ENCODE peak calls at places on chromosome 13, in seven cellular contexts. M is CD8-positive, alpha-beta T cell; Z is breast epithelium; Q is fibroblast of lung; V is tibial artery; B is AG10803; U is mucosa of descending colon. S is an unnamed sample.

GRCh38 chr13:66558511-66558910 is 671.6 kb downstream of the PCDH9 start:
- DNase-seq in M (no peak), Z (no peak), Q (peak; percentile 49), V (no peak), B (no peak), U (no peak), S (peak; percentile 15)

GRCh38 chr13:106390360-106390759 is 145.1 kb downstream of the EFNB2 start:
- DNase-seq in M (no peak), Z (no peak), Q (no peak), V (no peak), B (no peak), U (no peak), S (no peak)

GRCh38 chr13:99577934-99578917 is 77.0 kb downstream of the TM9SF2 start:
- DNase-seq in M (no peak), Z (no peak), Q (no peak), V (no peak), B (peak; percentile 11), U (no peak), S (no peak)

GRCh38 chr13:113977976-113978375 is 4.1 kb upstream of the C13orf46 start:
- DNase-seq in M (no peak), Z (no peak), Q (no peak), V (peak; percentile 51), B (no peak), U (peak; percentile 28), S (no peak)

GRCh38 chr13:110388141-110388943 is 81.3 kb downstream of the COL4A2 start:
- DNase-seq in M (no peak), Z (peak; percentile 50), Q (peak; percentile 87), V (peak; percentile 91), B (peak; percentile 87), U (peak; percentile 34), S (peak; percentile 69)

GRCh38 chr13:79829880-79830279 is 348.9 kb downstream of the NDFIP2 start:
- DNase-seq in M (no peak), Z (no peak), Q (no peak), V (no peak), B (no peak), U (no peak), S (no peak)

GRCh38 chr13:44092053-44092452 is 212.3 kb downstream of the LACC1 start:
- DNase-seq in M (no peak), Z (no peak), Q (no peak), V (no peak), B (no peak), U (no peak), S (no peak)

GRCh38 chr13:95734124-95734523 is 57.2 kb downstream of the DNAJC3 start:
- DNase-seq in M (no peak), Z (no peak), Q (no peak), V (no peak), B (no peak), U (no peak), S (no peak)

GRCh38 chr13:113291997-113292862 is 4.8 kb upstream of the LAMP1 start:
- DNase-seq in M (no peak), Z (no peak), Q (peak; percentile 22), V (no peak), B (peak; percentile 25), U (no peak), S (peak; percentile 73)

GRCh38 chr13:38662362-38662761 is 24.5 kb upstream of the FREM2 start:
- DNase-seq in M (no peak), Z (no peak), Q (peak; percentile 87), V (no peak), B (peak; percentile 46), U (no peak), S (no peak)

GRCh38 chr13:110470272-110471009 is 91.1 kb downstream of the RAB20 start:
- DNase-seq in M (no peak), Z (no peak), Q (no peak), V (no peak), B (no peak), U (no peak), S (no peak)

GRCh38 chr13:41648314-41648935 is 191.1 kb downstream of the RGCC start:
- DNase-seq in M (no peak), Z (no peak), Q (peak; percentile 86), V (no peak), B (peak; percentile 46), U (no peak), S (peak; percentile 68)

GRCh38 chr13:41652735-41653361 is 195.5 kb downstream of the RGCC start:
- DNase-seq in M (peak; percentile 25), Z (no peak), Q (peak; percentile 60), V (no peak), B (peak; percentile 78), U (no peak), S (peak; percentile 51)

GRCh38 chr13:41650706-41651105 is 193.4 kb downstream of the RGCC start:
- DNase-seq in M (no peak), Z (no peak), Q (no peak), V (no peak), B (no peak), U (no peak), S (no peak)

GRCh38 chr13:41651413-41652068 is 194.2 kb downstream of the RGCC start:
- DNase-seq in M (no peak), Z (no peak), Q (no peak), V (no peak), B (peak; percentile 46), U (no peak), S (no peak)

DNA sequence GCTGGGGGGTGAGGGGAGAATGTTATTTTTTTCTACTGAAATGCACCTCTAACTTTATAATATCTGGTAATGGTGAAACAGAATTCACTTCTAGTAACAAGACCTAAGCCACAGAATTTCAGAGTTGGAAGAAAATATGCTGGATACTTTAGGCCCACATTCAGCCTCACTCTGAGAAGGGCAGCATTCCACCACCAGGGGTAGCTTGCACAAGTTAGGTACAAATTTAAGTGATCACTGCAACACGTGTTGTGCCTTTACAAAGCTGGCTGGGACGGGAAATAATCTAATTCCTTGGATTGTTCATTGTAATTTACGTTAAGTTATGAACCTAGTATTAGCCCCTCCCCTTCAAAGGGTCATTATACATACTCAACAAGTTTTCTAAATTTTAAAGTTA is 192.3 kb downstream of the RGCC start:
- DNase-seq in M (no peak), Z (no peak), Q (peak; percentile 36), V (no peak), B (peak; percentile 33), U (no peak), S (peak; percentile 48)
- TF ChIP-seq CTCF in M (no peak), Z (no peak), Q (peak; percentile 16), V (peak; percentile 8), B (peak; percentile 48), U (no peak), S (peak; percentile 23)

DNA sequence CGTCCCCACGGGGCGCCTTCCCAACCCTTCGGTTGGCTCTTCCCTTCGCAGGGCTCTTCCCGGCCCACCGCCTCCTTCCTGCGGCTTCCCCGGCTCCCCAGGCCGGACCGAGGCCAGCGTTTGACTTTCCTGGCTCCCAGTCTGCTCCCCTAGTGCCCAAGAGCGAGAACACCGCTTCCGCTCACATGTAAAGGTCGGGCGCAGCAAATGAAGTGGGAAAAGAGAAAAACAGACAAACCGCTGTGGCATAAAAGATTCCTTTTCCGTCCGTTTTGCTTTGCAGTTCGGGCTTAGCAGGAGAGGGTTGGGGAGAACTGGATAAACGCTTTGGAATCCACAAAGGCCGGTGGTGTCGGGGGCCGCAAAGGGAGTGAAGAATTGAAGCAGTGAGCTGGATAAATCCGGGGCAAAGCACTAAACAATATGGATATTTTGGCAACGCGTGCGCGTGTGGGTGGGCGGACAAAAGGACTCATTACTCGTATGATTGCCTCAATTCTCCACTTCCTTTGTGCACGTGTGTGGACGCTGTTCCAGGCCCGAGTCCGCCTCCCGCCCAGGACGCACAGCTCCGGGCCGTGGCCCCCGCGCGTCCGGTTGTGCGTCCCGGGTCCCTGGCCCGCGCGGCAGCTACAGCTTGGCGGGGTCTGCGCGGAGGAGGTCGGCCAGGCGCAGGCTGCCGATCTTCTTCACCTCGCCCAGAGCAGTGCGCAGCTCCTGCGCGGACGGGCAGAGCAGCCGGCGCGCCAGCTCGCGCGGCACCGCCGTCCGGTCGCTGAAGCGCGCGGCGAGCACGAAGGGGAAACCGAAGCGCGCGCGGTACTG is 8.6 kb upstream of the CDX2 start:
- DNase-seq in M (no peak), Z (no peak), Q (no peak), V (peak; percentile 20), B (no peak), U (no peak), S (no peak)
- H3K4me3 ChIP-seq in M (no peak overlapping the region), Z (no peak overlapping the region), Q (no peak overlapping the region), V (peak overlapping the region; percentile 6), B (no peak overlapping the region), U (peak overlapping the region; percentile 47), S (no peak overlapping the region)

GRCh38 chr13:24272452-24273161 is 36.8 kb upstream of the C1QTNF9 start:
- DNase-seq in M (no peak), Z (no peak), Q (peak; percentile 12), V (no peak), B (no peak), U (no peak), S (no peak)

GRCh38 chr13:24271231-24271610 is 38.2 kb upstream of the C1QTNF9 start:
- DNase-seq in M (no peak), Z (no peak), Q (no peak), V (no peak), B (no peak), U (no peak), S (no peak)

GRCh38 chr13:24269803-24270202 is 39.6 kb upstream of the C1QTNF9 start:
- DNase-seq in M (no peak), Z (no peak), Q (peak; percentile 13), V (no peak), B (peak; percentile 7), U (no peak), S (no peak)

GRCh38 chr13:24271611-24272451 is 37.5 kb upstream of the C1QTNF9 start:
- DNase-seq in M (peak; percentile 50), Z (peak; percentile 24), Q (peak; percentile 83), V (peak; percentile 83), B (peak; percentile 77), U (peak; percentile 87), S (peak; percentile 40)

DNA sequence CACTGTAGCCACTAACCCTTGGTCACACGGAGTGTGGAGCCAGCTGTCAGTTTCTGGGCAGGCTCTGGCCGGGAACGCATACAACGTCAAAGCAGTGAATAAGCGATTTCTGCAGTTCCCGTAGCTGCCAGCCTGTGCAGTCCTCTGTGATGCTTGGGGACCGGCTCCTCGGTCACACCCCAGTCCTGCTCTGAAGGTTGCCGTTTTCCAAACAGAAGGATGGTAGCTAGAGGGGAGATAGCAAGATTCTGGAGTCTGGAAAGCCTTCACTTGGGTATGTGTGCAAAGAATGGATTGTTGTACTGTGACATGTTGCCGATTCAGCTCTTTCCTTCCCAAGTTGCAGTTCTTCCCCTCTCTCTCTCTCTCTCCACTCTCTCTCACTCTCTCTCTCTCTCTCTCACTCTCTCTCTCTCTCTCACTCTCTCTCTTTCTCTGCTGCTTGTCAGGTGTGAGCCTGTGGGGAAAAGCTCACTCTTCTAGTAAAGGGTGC is 38.7 kb upstream of the C1QTNF9 start:
- DNase-seq in M (peak; percentile 40), Z (no peak), Q (peak; percentile 62), V (peak; percentile 88), B (peak; percentile 48), U (peak; percentile 84), S (peak; percentile 40)
- TF ChIP-seq CTCF in M (no peak), Z (no peak), Q (no peak), V (no peak), B (peak; percentile 6), U (no peak), S (no peak)

DNA sequence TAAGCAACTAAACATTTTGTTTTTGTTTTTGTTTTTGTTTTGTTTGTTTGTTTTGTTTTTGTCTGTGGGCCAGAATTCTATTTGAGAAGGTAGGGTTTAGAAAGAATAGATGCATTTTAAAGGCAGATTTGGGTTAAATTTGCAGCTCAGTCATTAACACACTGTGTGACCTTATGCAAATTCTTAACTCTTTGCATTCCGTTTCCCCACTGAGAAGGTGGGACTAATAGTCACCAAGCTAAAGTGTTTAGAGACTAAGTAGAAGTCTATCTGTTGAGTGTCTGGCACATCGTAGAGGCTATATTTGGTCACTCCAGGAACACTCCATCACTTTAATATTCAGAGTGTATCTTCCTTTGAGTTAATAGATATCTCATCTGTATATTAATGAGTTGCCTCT is 87.1 kb downstream of the CCNA1 start:
- DNase-seq in M (no peak), Z (no peak), Q (no peak), V (no peak), B (no peak), U (no peak), S (no peak)
- H3K4me3 ChIP-seq in M (no peak overlapping the region), Z (no peak overlapping the region), Q (no peak overlapping the region), V (no peak overlapping the region), B (no peak overlapping the region), U (no peak overlapping the region), S (no peak overlapping the region)

S was measured in foreskin fibroblast.